ENCODE peak calls at places on chromosome 20, in eight cellular contexts. B is T-cell, Z is fibroblast of mammary gland, K is mucosa of gallbladder, L is H54, G is ureter, M is midbrain, V is psoas muscle. Q is an unnamed sample.

GRCh38 chr20:1533059-1533458 is 24.4 kb downstream of the SIRPD start:
- DNase-seq in B (no peak), Z (peak), K (no peak), L (no peak), G (no peak), M (peak), V (no peak), Q (no peak)

GRCh38 chr20:17097603-17098002 is 129.2 kb upstream of the PCSK2 start:
- DNase-seq in B (no peak), Z (no peak), K (no peak), L (no peak), G (no peak), M (no peak), V (no peak), Q (no peak)

GRCh38 chr20:52972190-52972937 is at the start of gene TSHZ2:
- DNase-seq in B (peak), Z (peak), K (peak), L (peak), G (peak), M (no peak), V (peak), Q (peak)

GRCh38 chr20:53628076-53628475 is 34.4 kb upstream of the ZNF217 start:
- DNase-seq in B (no peak), Z (no peak), K (no peak), L (no peak), G (no peak), M (no peak), V (no peak), Q (no peak)

GRCh38 chr20:57620274-57620990 is at the start of gene ZBP1:
- DNase-seq in B (peak), Z (no peak), K (no peak), L (no peak), G (peak), M (no peak), V (no peak), Q (no peak)

GRCh38 chr20:50957798-50958732 is at the start of gene DPM1:
- DNase-seq in B (peak), Z (peak), K (peak), L (peak), G (peak), M (peak), V (peak), Q (peak)

GRCh38 chr20:43914286-43914685 is 366 bp upstream of the TOX2 start:
- DNase-seq in B (no peak), Z (no peak), K (no peak), L (peak), G (no peak), M (no peak), V (no peak), Q (peak)

GRCh38 chr20:19241440-19241839 is 29.0 kb downstream of the SLC24A3 start:
- DNase-seq in B (no peak), Z (no peak), K (no peak), L (no peak), G (no peak), M (no peak), V (no peak), Q (no peak)

GRCh38 chr20:62066339-62066982 is 780 bp upstream of the TAF4 start:
- DNase-seq in B (no peak), Z (no peak), K (peak), L (peak), G (peak), M (peak), V (peak), Q (no peak)

GRCh38 chr20:31559704-31560093 is 45.4 kb upstream of the ID1 start:
- DNase-seq in B (no peak), Z (peak), K (no peak), L (no peak), G (no peak), M (no peak), V (no peak), Q (no peak)

GRCh38 chr20:13009682-13010406 is 1.1 kb downstream of the SPTLC3 start:
- DNase-seq in B (no peak), Z (peak), K (peak), L (peak), G (peak), M (peak), V (no peak), Q (no peak)

GRCh38 chr20:11917663-11918062 is at the start of gene BTBD3:
- DNase-seq in B (no peak), Z (peak), K (peak), L (no peak), G (peak), M (peak), V (peak), Q (no peak)

GRCh38 chr20:57377350-57377749 is 13.8 kb upstream of the RBM38 start:
- DNase-seq in B (no peak), Z (no peak), K (no peak), L (no peak), G (no peak), M (no peak), V (no peak), Q (no peak)

GRCh38 chr20:45306431-45306982 is at the start of gene RBPJL:
- DNase-seq in B (no peak), Z (no peak), K (no peak), L (no peak), G (no peak), M (no peak), V (no peak), Q (no peak)

GRCh38 chr20:48731581-48731980 is 96.2 kb downstream of the PREX1 start:
- DNase-seq in B (no peak), Z (no peak), K (no peak), L (no peak), G (no peak), M (no peak), V (no peak), Q (no peak)

GRCh38 chr20:856361-856775 is 22.9 kb downstream of the FAM110A start:
- DNase-seq in B (peak), Z (peak), K (no peak), L (peak), G (peak), M (no peak), V (no peak), Q (peak)

GRCh38 chr20:1874534-1875168 is 20.6 kb upstream of the SIRPA start:
- DNase-seq in B (no peak), Z (no peak), K (peak), L (no peak), G (no peak), M (no peak), V (no peak), Q (no peak)

GRCh38 chr20:50247196-50248094 is 56.8 kb downstream of the CEBPB start:
- DNase-seq in B (no peak), Z (no peak), K (no peak), L (no peak), G (no peak), M (no peak), V (no peak), Q (no peak)

GRCh38 chr20:5222919-5223634 is 93.7 kb downstream of the PROKR2 start:
- DNase-seq in B (peak), Z (peak), K (peak), L (peak), G (peak), M (peak), V (peak), Q (no peak)

GRCh38 chr20:2658414-2659354 is 5.3 kb downstream of the IDH3B start:
- DNase-seq in B (no peak), Z (peak), K (no peak), L (no peak), G (no peak), M (no peak), V (no peak), Q (no peak)

GRCh38 chr20:32207626-32208498 is at the start of the genes PLAGL2 and POFUT1:
- DNase-seq in B (peak), Z (peak), K (peak), L (peak), G (peak), M (peak), V (peak), Q (peak)

GRCh38 chr20:4195499-4195898 is 180.1 kb upstream of the RNF24 start:
- DNase-seq in B (no peak), Z (peak), K (no peak), L (no peak), G (no peak), M (no peak), V (no peak), Q (no peak)

GRCh38 chr20:51487525-51488279 is 54.8 kb downstream of the NFATC2 start:
- DNase-seq in B (no peak), Z (peak), K (no peak), L (peak), G (no peak), M (no peak), V (no peak), Q (peak)

GRCh38 chr20:57704245-57704644 is 5.6 kb downstream of the PMEPA1 start:
- DNase-seq in B (no peak), Z (no peak), K (no peak), L (no peak), G (no peak), M (no peak), V (no peak), Q (no peak)

GRCh38 chr20:3473944-3474343 is 3.1 kb downstream of the ATRN start:
- DNase-seq in B (no peak), Z (no peak), K (no peak), L (no peak), G (no peak), M (no peak), V (no peak), Q (no peak)

GRCh38 chr20:9068232-9068781 is 580 bp upstream of the PLCB4 start:
- DNase-seq in B (no peak), Z (no peak), K (peak), L (peak), G (peak), M (peak), V (peak), Q (peak)

GRCh38 chr20:47400685-47401084 is 44.2 kb upstream of the ZMYND8 start:
- DNase-seq in B (no peak), Z (no peak), K (no peak), L (peak), G (no peak), M (no peak), V (no peak), Q (peak)

GRCh38 chr20:63955281-63955845 is 853 bp downstream of the UCKL1 start:
- DNase-seq in B (no peak), Z (no peak), K (no peak), L (peak), G (no peak), M (peak), V (peak), Q (no peak)

GRCh38 chr20:57383447-57384347 is 7.5 kb upstream of the RBM38 start:
- DNase-seq in B (no peak), Z (no peak), K (no peak), L (no peak), G (peak), M (no peak), V (no peak), Q (no peak)

GRCh38 chr20:33166533-33167113 is 1.3 kb upstream of the BPIFA2 start:
- DNase-seq in B (no peak), Z (no peak), K (no peak), L (no peak), G (no peak), M (no peak), V (no peak), Q (no peak)

GRCh38 chr20:44388466-44389023 is 33.0 kb downstream of the HNF4A start:
- DNase-seq in B (peak), Z (peak), K (peak), L (peak), G (peak), M (peak), V (peak), Q (peak)

GRCh38 chr20:47915495-47915894 is 130.2 kb upstream of the SULF2 start:
- DNase-seq in B (no peak), Z (no peak), K (no peak), L (no peak), G (no peak), M (no peak), V (no peak), Q (no peak)

GRCh38 chr20:62219992-62220665 is at the start of gene HRH3:
- DNase-seq in B (no peak), Z (no peak), K (no peak), L (no peak), G (no peak), M (peak), V (peak), Q (no peak)

GRCh38 chr20:34871966-34872603 is 571 bp downstream of the GGT7 start:
- DNase-seq in B (no peak), Z (no peak), K (no peak), L (no peak), G (no peak), M (no peak), V (no peak), Q (no peak)

Q was measured in T1000.